ENCODE peak calls at places on chromosomes 16 and 17, in four cellular contexts. X is HCT116, I is GM23338, O is neural progenitor cell. Y is an unnamed sample.

GRCh38 chr16:2955779-2956565 is 8.1 kb upstream of the KREMEN2 start:
- DNase-seq in X (no peak), I (peak), O (no peak), Y (no peak)

GRCh38 chr17:73231841-73232586 is 29.7 kb downstream of the CPSF4L start:
- DNase-seq in I (peak), O (peak), X (peak), Y (peak)

GRCh38 chr16:65422934-65423333 is 301.1 kb upstream of the CDH11 start:
- DNase-seq in X (no peak), O (no peak), I (no peak), Y (no peak)

GRCh38 chr16:27657811-27658210 is 107.9 kb downstream of the KATNIP start:
- DNase-seq in I (no peak), X (no peak), O (no peak), Y (no peak)

GRCh38 chr17:79024901-79025737 is 1.1 kb downstream of the C1QTNF1 start:
- DNase-seq in I (no peak), O (no peak), X (no peak), Y (no peak)

GRCh38 chr17:63546308-63547082 is 3.8 kb upstream of the DCAF7 start:
- DNase-seq in O (no peak), X (no peak), I (no peak), Y (no peak)

GRCh38 chr17:30600062-30600829 is 123.0 kb downstream of the GOSR1 start:
- DNase-seq in I (peak), X (peak), O (peak), Y (peak)

GRCh38 chr17:28999216-28999615 is 6.6 kb downstream of the SEZ6 start:
- DNase-seq in O (no peak), I (no peak), X (no peak), Y (no peak)

GRCh38 chr16:69553332-69553731 is 12.4 kb upstream of the NFAT5 start:
- DNase-seq in O (no peak), X (no peak), I (no peak), Y (no peak)

GRCh38 chr17:9432121-9432866 is 143.3 kb downstream of the STX8 start:
- DNase-seq in I (no peak), O (no peak), X (no peak), Y (no peak)

GRCh38 chr16:86166414-86166813 is 267.5 kb downstream of the IRF8 start:
- DNase-seq in X (no peak), I (no peak), O (no peak), Y (no peak)

GRCh38 chr17:73592531-73592961 is 51.7 kb downstream of the SDK2 start:
- DNase-seq in I (no peak), O (no peak), X (no peak), Y (no peak)

GRCh38 chr16:14013571-14014283 is 57.4 kb upstream of the MRTFB start:
- DNase-seq in X (no peak), I (peak), O (no peak), Y (no peak)

GRCh38 chr17:49216482-49216881 is 6.0 kb downstream of the ABI3 start:
- DNase-seq in X (no peak), O (no peak), I (no peak), Y (no peak)

GRCh38 chr16:67546091-67546501 is 16.2 kb upstream of the CTCF start:
- DNase-seq in X (no peak), O (no peak), I (no peak), Y (no peak)

GRCh38 chr16:84292032-84292431 is 2.6 kb upstream of the WFDC1 start:
- DNase-seq in I (peak), O (no peak), X (no peak), Y (no peak)

GRCh38 chr17:67491009-67491677 is 114.1 kb downstream of the PITPNC1 start:
- DNase-seq in X (peak), O (peak), I (peak), Y (no peak)

GRCh38 chr17:82435103-82435502 is 15.4 kb downstream of the CYBC1 start:
- DNase-seq in I (no peak), X (no peak), O (no peak), Y (no peak)

GRCh38 chr17:75776399-75777242 is 8.0 kb upstream of the UNK start:
- DNase-seq in I (no peak), O (no peak), X (no peak), Y (no peak)

GRCh38 chr17:82201498-82201910 is 11.1 kb downstream of the CCDC57 start:
- DNase-seq in I (peak), X (no peak), O (no peak), Y (no peak)

GRCh38 chr16:89598199-89598598 is 15.2 kb upstream of the DPEP1 start:
- DNase-seq in X (no peak), O (no peak), I (peak), Y (no peak)

GRCh38 chr16:27319257-27319965 is 5.6 kb downstream of the IL4R start:
- DNase-seq in X (no peak), O (no peak), I (no peak), Y (no peak)

GRCh38 chr17:68908045-68908444 is 47.1 kb downstream of the ABCA8 start:
- DNase-seq in O (no peak), I (no peak), X (no peak), Y (no peak)

GRCh38 chr17:52201764-52202571 is 43.5 kb upstream of the CA10 start:
- DNase-seq in O (peak), X (no peak), I (no peak), Y (no peak)
- TF ChIP-seq EZH2phosphoT487 in O (no peak), X (no peak), I (no peak), Y (no peak)

GRCh38 chr17:44918006-44918405 is 2.7 kb upstream of the GFAP start:
- DNase-seq in O (no peak), I (no peak), X (no peak), Y (no peak)

GRCh38 chr17:44920565-44920940 is 5.3 kb upstream of the GFAP start:
- DNase-seq in I (no peak), X (no peak), O (no peak), Y (peak)

GRCh38 chr17:44921122-44921882 is 6.0 kb upstream of the GFAP start:
- DNase-seq in O (peak), I (peak), X (no peak), Y (no peak)

GRCh38 chr17:44919411-44919810 is 4.1 kb upstream of the GFAP start:
- DNase-seq in I (no peak), X (no peak), O (no peak), Y (no peak)

GRCh38 chr17:44919885-44920564 is 4.7 kb upstream of the GFAP start:
- DNase-seq in O (peak), I (peak), X (peak), Y (peak)
- H3K4me2 ChIP-seq in O (peak), I (peak), X (peak), Y (peak)

GRCh38 chr17:6430769-6431168 is 4.2 kb downstream of the AIPL1 start:
- DNase-seq in I (no peak), O (no peak), X (no peak), Y (no peak)
- TF ChIP-seq CTCF in I (peak), O (peak), X (no peak), Y (peak)

GRCh38 chr17:42107124-42107523 is 5.4 kb downstream of the DHX58 start:
- DNase-seq in O (no peak), I (no peak), X (no peak), Y (no peak)

GRCh38 chr17:42106009-42106408 is 6.5 kb downstream of the DHX58 start:
- DNase-seq in O (no peak), I (no peak), X (no peak), Y (no peak)

GRCh38 chr17:42110301-42111264 is 1.9 kb downstream of the DHX58 start:
- DNase-seq in X (no peak), I (no peak), O (no peak), Y (peak)

GRCh38 chr17:42109086-42109485 is 3.4 kb downstream of the DHX58 start:
- DNase-seq in O (no peak), X (no peak), I (no peak), Y (no peak)

GRCh38 chr17:42107597-42108576 is 4.6 kb downstream of the DHX58 start:
- DNase-seq in X (peak), O (peak), I (peak), Y (peak)
- TF ChIP-seq EZH2phosphoT487 in X (no peak), O (no peak), I (no peak), Y (no peak)

DNA sequence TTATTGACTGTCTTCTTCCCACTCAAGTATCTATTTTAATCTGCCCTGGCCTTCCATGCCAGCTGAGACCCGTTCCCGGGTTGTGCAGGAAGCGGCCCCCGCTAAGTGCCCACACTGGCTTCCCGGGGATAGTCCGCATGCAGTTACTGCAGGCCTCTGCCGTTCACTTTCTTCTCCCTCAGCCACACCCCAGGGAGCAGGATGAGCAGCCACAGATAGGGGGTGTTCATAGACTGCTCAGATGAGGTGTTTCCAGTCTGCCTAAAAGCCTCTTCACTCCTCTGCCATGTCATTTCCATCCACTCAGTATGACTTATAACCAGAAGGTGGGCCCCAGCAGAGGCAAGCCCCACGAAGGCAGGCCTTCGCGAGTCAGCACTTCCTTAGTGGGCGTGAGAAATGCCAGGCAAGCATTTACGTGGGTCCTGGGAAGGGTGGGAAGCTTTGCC is 7.7 kb downstream of the MED9 start:
- DNase-seq in X (no peak), I (no peak), O (no peak), Y (no peak)
- H3K4me2 ChIP-seq in X (no peak), I (no peak), O (no peak), Y (no peak)

DNA sequence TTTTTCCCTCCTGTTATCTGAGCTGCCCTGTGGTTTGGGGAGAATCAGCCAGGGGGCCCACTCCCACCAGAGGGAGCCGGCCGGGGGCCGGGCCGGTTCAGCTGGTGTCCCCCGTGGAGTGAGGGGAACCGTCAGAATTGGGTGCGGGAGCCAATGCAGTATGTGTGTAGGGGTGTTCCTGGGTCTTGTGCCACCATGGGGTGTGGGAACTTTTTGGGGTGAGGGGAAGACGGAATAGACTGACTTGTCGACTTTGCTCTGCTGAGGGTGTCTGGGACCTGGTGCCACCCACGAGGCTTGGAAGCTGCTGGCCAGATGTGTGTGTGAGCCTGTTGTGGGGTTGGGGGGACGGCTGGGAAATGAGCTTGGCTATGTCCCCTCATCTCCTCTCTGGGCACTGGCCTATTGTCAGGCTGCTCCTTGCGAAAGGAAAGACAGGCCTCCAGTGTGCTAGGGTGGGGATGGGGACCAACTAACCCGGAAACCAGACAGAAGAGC is 9.9 kb downstream of the RARA start:
- DNase-seq in O (no peak), I (no peak), X (no peak), Y (no peak)
- TF ChIP-seq CTCF in O (no peak), I (peak), X (no peak), Y (peak)

GRCh38 chr16:12590409-12590808 is 213.3 kb downstream of the CPPED1 start:
- DNase-seq in I (no peak), X (no peak), O (no peak), Y (no peak)
- TF ChIP-seq EZH2phosphoT487 in I (no peak), X (no peak), O (no peak), Y (no peak)

GRCh38 chr17:66461343-66461995 is 159.1 kb downstream of the PRKCA start:
- DNase-seq in O (no peak), I (no peak), X (no peak), Y (no peak)

GRCh38 chr17:66462010-66462409 is 159.6 kb downstream of the PRKCA start:
- DNase-seq in I (no peak), X (no peak), O (no peak), Y (no peak)

GRCh38 chr17:66460558-66460957 is 158.1 kb downstream of the PRKCA start:
- DNase-seq in X (no peak), O (no peak), I (no peak), Y (no peak)

GRCh38 chr17:66458782-66459181 is 156.4 kb downstream of the PRKCA start:
- DNase-seq in O (no peak), I (no peak), X (no peak), Y (no peak)

DNA sequence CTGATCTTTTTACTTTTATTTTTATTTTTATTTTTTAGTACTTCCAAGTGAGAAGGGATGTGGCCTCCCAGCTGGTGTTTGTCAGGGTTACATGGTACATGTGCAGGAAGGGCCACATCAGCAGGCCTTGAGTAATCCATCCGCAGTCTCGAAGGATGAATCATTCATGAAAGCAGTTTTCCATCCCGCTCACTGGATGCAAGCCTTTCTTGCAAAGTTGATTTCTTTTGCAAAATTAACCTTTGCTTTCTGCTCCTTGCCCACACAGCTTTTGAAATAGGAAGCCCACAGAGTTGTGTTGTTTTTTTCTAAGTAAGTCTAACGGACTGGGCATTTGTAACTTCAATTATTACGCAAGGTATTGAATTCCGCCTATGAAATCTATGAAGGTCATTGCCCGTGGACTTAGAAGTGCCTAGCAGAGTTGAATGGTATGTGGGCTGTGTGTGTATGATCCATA is 157.4 kb downstream of the PRKCA start:
- DNase-seq in X (peak), O (no peak), I (no peak), Y (no peak)
- H3K4me2 ChIP-seq in X (peak), O (no peak), I (no peak), Y (no peak)

Y was measured in OCI-LY7.